ENCODE peak calls at places on chromosomes 2 and 18, in five cellular contexts. K is AG04450, V is uterus, J is sigmoid colon, I is tibial artery. T is an unnamed sample.

GRCh38 chr2:57920342-57920939 is 126.2 kb upstream of the VRK2 start:
- DNase-seq in K (no peak), V (no peak), J (no peak), I (no peak), T (no peak)

GRCh38 chr2:12389354-12390045 is 327.2 kb upstream of the TRIB2 start:
- DNase-seq in K (no peak), V (no peak), J (no peak), I (no peak), T (no peak)

GRCh38 chr2:218406949-218407703 is 7.5 kb downstream of the CTDSP1 start:
- DNase-seq in K (no peak), V (peak; percentile 68), J (peak; percentile 90), I (peak; percentile 73), T (no peak)

GRCh38 chr2:27809761-27810241 is 38.3 kb downstream of the MRPL33 start:
- DNase-seq in K (peak; percentile 61), V (no peak), J (no peak), I (no peak), T (peak; percentile 39)

GRCh38 chr2:66897181-66897580 is 462.3 kb downstream of the MEIS1 start:
- DNase-seq in K (no peak), V (peak; percentile 67), J (peak; percentile 74), I (no peak), T (no peak)

GRCh38 chr2:46490521-46491141 is 11.3 kb downstream of the TMEM247 start:
- DNase-seq in K (no peak), V (peak; percentile 70), J (peak; percentile 87), I (peak; percentile 64), T (peak; percentile 48)

GRCh38 chr2:235421618-235422017 is 72.2 kb upstream of the AGAP1 start:
- DNase-seq in K (no peak), V (no peak), J (no peak), I (no peak), T (no peak)

GRCh38 chr2:157874278-157874825 is 1.8 kb downstream of the ACVR1 start:
- DNase-seq in K (no peak), V (no peak), J (no peak), I (peak; percentile 23), T (no peak)

GRCh38 chr18:52337286-52337685 is 2.7 kb upstream of the DCC start:
- DNase-seq in K (peak; percentile 27), V (no peak), J (no peak), I (no peak), T (no peak)

GRCh38 chr2:66547113-66547512 is 112.2 kb downstream of the MEIS1 start:
- DNase-seq in K (no peak), V (no peak), J (no peak), I (no peak), T (no peak)

GRCh38 chr18:24262097-24262496 is 123.2 kb downstream of the CABYR start:
- DNase-seq in K (peak; percentile 38), V (no peak), J (no peak), I (no peak), T (no peak)

GRCh38 chr18:21669736-21670135 is 34.8 kb downstream of the ABHD3 start:
- DNase-seq in K (no peak), V (no peak), J (no peak), I (no peak), T (no peak)

GRCh38 chr2:11492244-11492643 is 26.3 kb upstream of the E2F6 start:
- DNase-seq in K (no peak), V (no peak), J (no peak), I (no peak), T (no peak)

GRCh38 chr2:234025475-234025874 is 25.0 kb upstream of the SPP2 start:
- DNase-seq in K (no peak), V (no peak), J (no peak), I (no peak), T (no peak)

GRCh38 chr2:111975819-111976218 is 77.4 kb downstream of the MERTK start:
- DNase-seq in K (no peak), V (no peak), J (no peak), I (no peak), T (no peak)

GRCh38 chr18:24231773-24232735 is 93.2 kb downstream of the CABYR start:
- DNase-seq in K (no peak), V (peak; percentile 34), J (peak; percentile 74), I (peak; percentile 44), T (no peak)

GRCh38 chr2:73716518-73717250 is 20.5 kb downstream of the TPRKB start:
- DNase-seq in K (peak; percentile 1), V (peak; percentile 41), J (no peak), I (no peak), T (no peak)

GRCh38 chr2:122748552-122749011 is 993.1 kb downstream of the TSN start:
- DNase-seq in K (no peak), V (no peak), J (no peak), I (no peak), T (peak; percentile 61)

GRCh38 chr2:3867451-3867850 is 164.1 kb downstream of the DCDC2C start:
- DNase-seq in K (no peak), V (no peak), J (no peak), I (no peak), T (no peak)

GRCh38 chr18:62741118-62741566 is 25.8 kb downstream of the PHLPP1 start:
- DNase-seq in K (no peak), V (no peak), J (peak; percentile 80), I (no peak), T (no peak)

GRCh38 chr2:204145197-204146190 is 208.9 kb downstream of the ICOS start:
- DNase-seq in K (peak; percentile 32), V (peak; percentile 77), J (peak; percentile 88), I (peak; percentile 64), T (peak; percentile 33)
- H3K4me3 ChIP-seq in K (no peak overlapping the region), V (peak overlapping the region; percentile 15), J (peak overlapping the region; percentile 18), I (peak overlapping the region; percentile 43), T (peak overlapping the region; percentile 37)

GRCh38 chr2:60674524-60675165 is 81.4 kb upstream of the PAPOLG start:
- DNase-seq in K (peak; percentile 26), V (peak; percentile 68), J (peak; percentile 87), I (peak; percentile 79), T (peak; percentile 21)
- TF ChIP-seq CTCF in K (peak; percentile 92), V (peak; percentile 59), J (peak; percentile 88), I (peak; percentile 77), T (peak; percentile 97)

DNA sequence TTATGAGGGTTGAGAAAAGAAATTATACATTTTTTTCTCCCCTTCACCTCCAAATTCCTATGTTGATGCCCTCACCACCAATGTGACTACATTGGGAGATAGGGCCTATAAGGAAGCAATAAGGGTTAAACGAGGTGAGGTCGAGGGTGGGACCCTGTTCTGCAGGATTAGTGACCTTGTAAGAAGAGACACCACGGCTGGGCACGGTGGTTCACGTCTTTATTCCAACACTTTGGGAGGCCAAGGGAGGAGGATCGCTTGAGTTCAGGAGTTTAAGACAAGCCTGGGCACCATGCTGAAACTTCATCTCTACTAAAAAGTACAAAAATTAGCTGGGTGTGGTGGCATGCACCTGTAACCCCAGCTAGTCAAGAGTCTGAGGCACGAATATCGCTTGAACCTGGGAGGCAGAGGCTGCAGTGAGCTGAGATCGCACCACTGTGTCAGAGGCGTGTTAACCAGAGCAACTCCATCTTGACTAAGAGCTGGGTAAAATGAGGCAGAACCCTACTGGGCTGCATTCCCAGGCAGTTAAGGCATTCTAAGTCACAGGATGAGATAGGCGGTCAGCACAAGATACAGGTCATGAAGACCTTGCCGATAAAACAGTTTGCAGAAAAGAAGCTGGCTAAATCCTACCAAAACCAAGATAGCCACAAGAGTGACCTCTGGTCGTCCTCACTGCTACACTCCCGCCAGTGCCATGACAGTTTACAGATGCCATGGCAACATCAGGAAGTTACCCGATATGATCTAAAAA is 76.9 kb downstream of the NCAPH start:
- DNase-seq in K (no peak), V (no peak), J (no peak), I (no peak), T (no peak)
- H3K4me3 ChIP-seq in K (no peak overlapping the region), V (no peak overlapping the region), J (no peak overlapping the region), I (peak overlapping the region; percentile 44), T (no peak overlapping the region)

GRCh38 chr2:224016963-224017362 is 22.1 kb downstream of the SERPINE2 start:
- DNase-seq in K (no peak), V (no peak), J (no peak), I (no peak), T (no peak)
- TF ChIP-seq CTCF in K (no peak), V (no peak), J (no peak), I (no peak), T (no peak)

GRCh38 chr2:105761931-105762515 is 17.3 kb downstream of the NCK2 start:
- DNase-seq in K (no peak), V (no peak), J (no peak), I (no peak), T (no peak)
- H3K4me3 ChIP-seq in K (no peak overlapping the region), V (no peak overlapping the region), J (no peak overlapping the region), I (no peak overlapping the region), T (no peak overlapping the region)

GRCh38 chr18:58661423-58661822 is 9.8 kb upstream of the MALT1 start:
- DNase-seq in K (no peak), V (no peak), J (no peak), I (no peak), T (no peak)
- TF ChIP-seq CTCF in K (peak; percentile 62), V (no peak), J (no peak), I (no peak), T (peak; percentile 37)

GRCh38 chr2:5690231-5690630 is 2.0 kb upstream of the SOX11 start:
- DNase-seq in K (no peak), V (no peak), J (no peak), I (no peak), T (no peak)
- H3K4me3 ChIP-seq in K (peak overlapping the region; percentile 78), V (no peak overlapping the region), J (no peak overlapping the region), I (no peak overlapping the region), T (peak overlapping the region; percentile 80)

T was measured in retinal pigment epithelial cell.